ENCODE peak calls at places on chromosomes 7 and 10, in nine cellular contexts. One of them, this sample, is unnamed.

GRCh38 chr10:116521424-116522305 is 24.1 kb upstream of the PNLIP start:
- DNase-seq in tibial artery: no peak
- DNase-seq in IMR-90: peak
- DNase-seq in fibroblast of mammary gland: peak
- DNase-seq in astrocyte of the spinal cord: peak
- DNase-seq in lung: no peak
- DNase-seq in H1: no peak
- DNase-seq in fibroblast of lung: peak
- DNase-seq in neural progenitor cell: peak
- DNase-seq in this sample: peak

GRCh38 chr7:139482662-139483466 is 609 bp downstream of the KLRG2 start:
- DNase-seq in fibroblast of lung: peak
- DNase-seq in fibroblast of mammary gland: no peak
- DNase-seq in neural progenitor cell: peak
- DNase-seq in tibial artery: no peak
- DNase-seq in IMR-90: no peak
- DNase-seq in astrocyte of the spinal cord: no peak
- DNase-seq in lung: no peak
- DNase-seq in H1: no peak
- DNase-seq in this sample: no peak

GRCh38 chr7:72161534-72161933 is 250.6 kb downstream of the CALN1 start:
- DNase-seq in H1: no peak
- DNase-seq in IMR-90: no peak
- DNase-seq in fibroblast of lung: no peak
- DNase-seq in neural progenitor cell: peak
- DNase-seq in astrocyte of the spinal cord: no peak
- DNase-seq in lung: no peak
- DNase-seq in fibroblast of mammary gland: no peak
- DNase-seq in tibial artery: no peak
- DNase-seq in this sample: no peak

GRCh38 chr7:1571261-1571650 is 1.4 kb upstream of the PSMG3 start:
- DNase-seq in H1: no peak
- DNase-seq in lung: no peak
- DNase-seq in fibroblast of lung: peak
- DNase-seq in IMR-90: peak
- DNase-seq in neural progenitor cell: no peak
- DNase-seq in tibial artery: no peak
- DNase-seq in astrocyte of the spinal cord: peak
- DNase-seq in fibroblast of mammary gland: peak
- DNase-seq in this sample: peak

GRCh38 chr10:94546616-94547175 is 1.1 kb downstream of the HELLS start:
- DNase-seq in fibroblast of lung: peak
- DNase-seq in tibial artery: no peak
- DNase-seq in fibroblast of mammary gland: peak
- DNase-seq in IMR-90: peak
- DNase-seq in neural progenitor cell: no peak
- DNase-seq in astrocyte of the spinal cord: peak
- DNase-seq in lung: no peak
- DNase-seq in H1: no peak
- DNase-seq in this sample: peak

GRCh38 chr7:128219646-128220045 is 21.4 kb upstream of the LEP start:
- DNase-seq in IMR-90: no peak
- DNase-seq in lung: no peak
- DNase-seq in tibial artery: no peak
- DNase-seq in H1: no peak
- DNase-seq in neural progenitor cell: no peak
- DNase-seq in astrocyte of the spinal cord: no peak
- DNase-seq in fibroblast of lung: no peak
- DNase-seq in fibroblast of mammary gland: no peak
- DNase-seq in this sample: no peak

GRCh38 chr10:5627486-5628044 is 38.8 kb downstream of the ASB13 start:
- DNase-seq in IMR-90: no peak
- DNase-seq in neural progenitor cell: no peak
- DNase-seq in lung: no peak
- DNase-seq in H1: no peak
- DNase-seq in tibial artery: no peak
- DNase-seq in astrocyte of the spinal cord: no peak
- DNase-seq in fibroblast of mammary gland: no peak
- DNase-seq in fibroblast of lung: no peak
- DNase-seq in this sample: no peak

GRCh38 chr10:87659571-87660483 is at the start of gene PAPSS2:
- DNase-seq in fibroblast of mammary gland: peak
- DNase-seq in astrocyte of the spinal cord: peak
- DNase-seq in lung: peak
- DNase-seq in neural progenitor cell: peak
- DNase-seq in H1: no peak
- DNase-seq in fibroblast of lung: peak
- DNase-seq in tibial artery: peak
- DNase-seq in IMR-90: peak
- DNase-seq in this sample: peak

GRCh38 chr7:135557455-135558336 is at the start of gene NUP205:
- DNase-seq in fibroblast of mammary gland: peak
- DNase-seq in lung: peak
- DNase-seq in fibroblast of lung: peak
- DNase-seq in H1: peak
- DNase-seq in astrocyte of the spinal cord: peak
- DNase-seq in neural progenitor cell: peak
- DNase-seq in IMR-90: peak
- DNase-seq in tibial artery: peak
- DNase-seq in this sample: peak

GRCh38 chr7:25549315-25549933 is 321.1 kb upstream of the NPVF start:
- DNase-seq in fibroblast of mammary gland: no peak
- DNase-seq in H1: no peak
- DNase-seq in lung: no peak
- DNase-seq in astrocyte of the spinal cord: no peak
- DNase-seq in IMR-90: no peak
- DNase-seq in fibroblast of lung: no peak
- DNase-seq in neural progenitor cell: peak
- DNase-seq in tibial artery: no peak
- DNase-seq in this sample: no peak

GRCh38 chr7:27994639-27995038 is 186.0 kb downstream of the JAZF1 start:
- DNase-seq in IMR-90: peak
- DNase-seq in tibial artery: no peak
- DNase-seq in fibroblast of mammary gland: peak
- DNase-seq in astrocyte of the spinal cord: peak
- DNase-seq in fibroblast of lung: peak
- DNase-seq in neural progenitor cell: no peak
- DNase-seq in lung: no peak
- DNase-seq in H1: no peak
- DNase-seq in this sample: peak

GRCh38 chr10:93465806-93466675 is 16.1 kb downstream of the MYOF start:
- DNase-seq in tibial artery: peak
- DNase-seq in fibroblast of mammary gland: peak
- DNase-seq in lung: peak
- DNase-seq in H1: no peak
- DNase-seq in fibroblast of lung: peak
- DNase-seq in neural progenitor cell: no peak
- DNase-seq in IMR-90: peak
- DNase-seq in astrocyte of the spinal cord: peak
- DNase-seq in this sample: peak

GRCh38 chr10:126458453-126458852 is 70.2 kb upstream of the ADAM12 start:
- DNase-seq in fibroblast of lung: peak
- DNase-seq in fibroblast of mammary gland: peak
- DNase-seq in H1: no peak
- DNase-seq in lung: no peak
- DNase-seq in tibial artery: no peak
- DNase-seq in astrocyte of the spinal cord: peak
- DNase-seq in IMR-90: peak
- DNase-seq in neural progenitor cell: no peak
- DNase-seq in this sample: peak

GRCh38 chr10:126456632-126457031 is 68.4 kb upstream of the ADAM12 start:
- DNase-seq in tibial artery: no peak
- DNase-seq in neural progenitor cell: no peak
- DNase-seq in IMR-90: no peak
- DNase-seq in fibroblast of mammary gland: no peak
- DNase-seq in fibroblast of lung: no peak
- DNase-seq in H1: no peak
- DNase-seq in lung: no peak
- DNase-seq in astrocyte of the spinal cord: no peak
- DNase-seq in this sample: no peak

GRCh38 chr10:126459878-126460481 is 71.7 kb upstream of the ADAM12 start:
- DNase-seq in tibial artery: no peak
- DNase-seq in IMR-90: peak
- DNase-seq in fibroblast of mammary gland: peak
- DNase-seq in lung: no peak
- DNase-seq in astrocyte of the spinal cord: peak
- DNase-seq in neural progenitor cell: no peak
- DNase-seq in H1: no peak
- DNase-seq in fibroblast of lung: peak
- DNase-seq in this sample: peak

GRCh38 chr10:126461289-126461688 is 73.0 kb upstream of the ADAM12 start:
- DNase-seq in astrocyte of the spinal cord: no peak
- DNase-seq in lung: no peak
- DNase-seq in IMR-90: no peak
- DNase-seq in fibroblast of mammary gland: no peak
- DNase-seq in tibial artery: no peak
- DNase-seq in fibroblast of lung: no peak
- DNase-seq in neural progenitor cell: no peak
- DNase-seq in H1: no peak
- DNase-seq in this sample: no peak

DNA sequence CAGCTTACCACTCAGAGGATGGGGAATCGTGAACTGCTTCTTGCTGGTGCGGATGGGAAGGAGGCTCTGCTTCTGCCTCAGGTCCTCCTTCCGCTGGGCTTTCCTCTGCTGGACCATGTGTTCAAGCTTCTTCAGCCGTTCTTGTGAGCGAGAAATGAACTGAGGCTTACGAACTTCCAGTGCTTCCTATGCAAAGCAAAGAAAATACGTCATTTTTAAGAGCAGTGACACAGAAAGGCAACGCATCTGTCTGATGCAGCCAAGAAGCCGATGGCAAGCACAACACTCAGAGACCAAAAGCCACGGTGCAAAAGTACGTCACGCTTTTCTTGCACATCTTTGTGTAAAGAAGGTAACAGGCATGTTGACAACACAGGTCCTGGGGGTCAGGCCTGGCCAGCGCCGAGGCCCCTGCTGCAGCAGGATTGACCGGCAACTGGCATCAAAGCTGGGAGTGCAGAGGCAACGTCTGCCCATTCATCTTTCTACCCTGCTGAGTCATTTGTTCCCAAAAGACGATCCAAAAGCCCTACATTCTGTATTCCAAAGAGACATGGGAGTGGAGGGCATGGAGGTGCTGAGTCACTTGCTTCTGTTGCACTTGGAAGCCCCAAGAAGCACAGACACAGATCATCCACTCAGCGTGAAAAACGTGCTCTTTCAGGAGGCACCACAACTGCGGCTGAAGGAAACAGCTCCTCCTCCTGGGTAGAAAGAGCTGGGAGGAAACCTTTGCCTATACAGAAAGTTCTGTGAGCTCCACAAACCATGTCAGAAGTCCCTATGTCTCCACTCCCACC is 71.0 kb upstream of the ADAM12 start:
- DNase-seq in astrocyte of the spinal cord: peak
- DNase-seq in fibroblast of lung: peak
- DNase-seq in tibial artery: no peak
- DNase-seq in fibroblast of mammary gland: peak
- DNase-seq in neural progenitor cell: peak
- DNase-seq in H1: no peak
- DNase-seq in IMR-90: peak
- DNase-seq in lung: no peak
- DNase-seq in this sample: peak
- TF ChIP-seq CTCF in astrocyte of the spinal cord: peak
- TF ChIP-seq CTCF in fibroblast of lung: peak
- TF ChIP-seq CTCF in tibial artery: no peak
- TF ChIP-seq CTCF in fibroblast of mammary gland: peak
- TF ChIP-seq CTCF in neural progenitor cell: no peak
- TF ChIP-seq CTCF in H1: no peak
- TF ChIP-seq CTCF in IMR-90: no peak
- TF ChIP-seq CTCF in lung: no peak
- TF ChIP-seq CTCF in this sample: peak

GRCh38 chr7:148535227-148535626 is 55.3 kb upstream of the C7orf33 start:
- DNase-seq in IMR-90: no peak
- DNase-seq in lung: no peak
- DNase-seq in tibial artery: no peak
- DNase-seq in neural progenitor cell: no peak
- DNase-seq in astrocyte of the spinal cord: no peak
- DNase-seq in fibroblast of lung: no peak
- DNase-seq in H1: no peak
- DNase-seq in fibroblast of mammary gland: peak
- DNase-seq in this sample: no peak
- H3K4me3 ChIP-seq in IMR-90: no peak
- H3K4me3 ChIP-seq in lung: no peak
- H3K4me3 ChIP-seq in tibial artery: peak
- H3K4me3 ChIP-seq in neural progenitor cell: no peak
- H3K4me3 ChIP-seq in astrocyte of the spinal cord: no peak
- H3K4me3 ChIP-seq in fibroblast of lung: no peak
- H3K4me3 ChIP-seq in H1: no peak
- H3K4me3 ChIP-seq in fibroblast of mammary gland: no peak
- H3K4me3 ChIP-seq in this sample: no peak

GRCh38 chr7:41003031-41003925 is 699.6 kb downstream of the INHBA start:
- DNase-seq in fibroblast of lung: peak
- DNase-seq in neural progenitor cell: peak
- DNase-seq in H1: peak
- DNase-seq in IMR-90: peak
- DNase-seq in lung: peak
- DNase-seq in fibroblast of mammary gland: peak
- DNase-seq in astrocyte of the spinal cord: peak
- DNase-seq in tibial artery: no peak
- DNase-seq in this sample: peak

GRCh38 chr7:41007351-41007751 is 695.5 kb downstream of the INHBA start:
- DNase-seq in neural progenitor cell: no peak
- DNase-seq in fibroblast of lung: peak
- DNase-seq in IMR-90: no peak
- DNase-seq in astrocyte of the spinal cord: peak
- DNase-seq in fibroblast of mammary gland: no peak
- DNase-seq in tibial artery: peak
- DNase-seq in lung: no peak
- DNase-seq in H1: no peak
- DNase-seq in this sample: peak

GRCh38 chr7:41010418-41010817 is 692.5 kb downstream of the INHBA start:
- DNase-seq in IMR-90: peak
- DNase-seq in tibial artery: peak
- DNase-seq in fibroblast of lung: no peak
- DNase-seq in fibroblast of mammary gland: peak
- DNase-seq in neural progenitor cell: no peak
- DNase-seq in lung: no peak
- DNase-seq in H1: no peak
- DNase-seq in astrocyte of the spinal cord: no peak
- DNase-seq in this sample: peak

GRCh38 chr7:41006591-41006990 is 696.3 kb downstream of the INHBA start:
- DNase-seq in lung: no peak
- DNase-seq in fibroblast of mammary gland: peak
- DNase-seq in neural progenitor cell: no peak
- DNase-seq in tibial artery: no peak
- DNase-seq in astrocyte of the spinal cord: peak
- DNase-seq in H1: no peak
- DNase-seq in IMR-90: peak
- DNase-seq in fibroblast of lung: peak
- DNase-seq in this sample: peak

GRCh38 chr7:41005381-41005901 is 697.4 kb downstream of the INHBA start:
- DNase-seq in astrocyte of the spinal cord: peak
- DNase-seq in fibroblast of mammary gland: peak
- DNase-seq in neural progenitor cell: no peak
- DNase-seq in lung: no peak
- DNase-seq in fibroblast of lung: peak
- DNase-seq in tibial artery: peak
- DNase-seq in H1: no peak
- DNase-seq in IMR-90: peak
- DNase-seq in this sample: peak
- TF ChIP-seq CTCF in astrocyte of the spinal cord: no peak
- TF ChIP-seq CTCF in fibroblast of mammary gland: no peak
- TF ChIP-seq CTCF in neural progenitor cell: no peak
- TF ChIP-seq CTCF in lung: no peak
- TF ChIP-seq CTCF in fibroblast of lung: no peak
- TF ChIP-seq CTCF in tibial artery: no peak
- TF ChIP-seq CTCF in H1: no peak
- TF ChIP-seq CTCF in IMR-90: no peak
- TF ChIP-seq CTCF in this sample: no peak

GRCh38 chr10:21493841-21494220 is 31.7 kb downstream of the SKIDA1 start:
- DNase-seq in neural progenitor cell: no peak
- DNase-seq in lung: no peak
- DNase-seq in tibial artery: no peak
- DNase-seq in fibroblast of mammary gland: no peak
- DNase-seq in IMR-90: no peak
- DNase-seq in H1: no peak
- DNase-seq in astrocyte of the spinal cord: no peak
- DNase-seq in fibroblast of lung: no peak
- DNase-seq in this sample: no peak
- H3K4me3 ChIP-seq in neural progenitor cell: peak
- H3K4me3 ChIP-seq in lung: no peak
- H3K4me3 ChIP-seq in tibial artery: peak
- H3K4me3 ChIP-seq in fibroblast of mammary gland: no peak
- H3K4me3 ChIP-seq in IMR-90: no peak
- H3K4me3 ChIP-seq in H1: peak
- H3K4me3 ChIP-seq in astrocyte of the spinal cord: no peak
- H3K4me3 ChIP-seq in fibroblast of lung: no peak
- H3K4me3 ChIP-seq in this sample: peak